ENCODE peak calls at places on chromosomes 2 and 18, in four cellular contexts. One of them, this sample, is unnamed. For H3K4me1, the result is how much of the 10 kb centered on the place peaks cover.

GRCh38 chr2:212959469-212960117 is 191.8 kb downstream of the IKZF2 start:
- DNase-seq in endothelial cell of umbilical vein: no peak
- DNase-seq in DND-41: peak
- DNase-seq in fibroblast of lung: no peak
- DNase-seq in this sample: no peak

GRCh38 chr18:12031836-12032235 is 50.5 kb downstream of the IMPA2 start:
- DNase-seq in DND-41: no peak
- DNase-seq in endothelial cell of umbilical vein: no peak
- DNase-seq in fibroblast of lung: peak
- DNase-seq in this sample: no peak

GRCh38 chr18:44601447-44601846 is 79.2 kb upstream of the SETBP1 start:
- DNase-seq in fibroblast of lung: peak
- DNase-seq in endothelial cell of umbilical vein: peak
- DNase-seq in DND-41: no peak
- DNase-seq in this sample: no peak

GRCh38 chr2:174697267-174697666 is 67.0 kb downstream of the CHRNA1 start:
- DNase-seq in DND-41: peak
- DNase-seq in fibroblast of lung: peak
- DNase-seq in endothelial cell of umbilical vein: peak
- DNase-seq in this sample: no peak

GRCh38 chr2:120765911-120766757 is 30.5 kb downstream of the GLI2 start:
- DNase-seq in fibroblast of lung: peak
- DNase-seq in endothelial cell of umbilical vein: peak
- DNase-seq in DND-41: no peak
- DNase-seq in this sample: peak

GRCh38 chr18:45566025-45566740 is 49.1 kb upstream of the SLC14A2 start:
- DNase-seq in DND-41: no peak
- DNase-seq in endothelial cell of umbilical vein: no peak
- DNase-seq in fibroblast of lung: peak
- DNase-seq in this sample: peak

GRCh38 chr2:31511376-31511775 is 69.4 kb downstream of the SRD5A2 start:
- DNase-seq in DND-41: no peak
- DNase-seq in fibroblast of lung: no peak
- DNase-seq in endothelial cell of umbilical vein: no peak
- DNase-seq in this sample: no peak

GRCh38 chr2:220509921-220510320 is 882.5 kb downstream of the SLC4A3 start:
- DNase-seq in DND-41: no peak
- DNase-seq in fibroblast of lung: no peak
- DNase-seq in endothelial cell of umbilical vein: no peak
- DNase-seq in this sample: no peak

GRCh38 chr2:201040867-201041628 is 30.4 kb downstream of the HYCC2 start:
- DNase-seq in endothelial cell of umbilical vein: no peak
- DNase-seq in DND-41: no peak
- DNase-seq in fibroblast of lung: no peak
- DNase-seq in this sample: no peak

GRCh38 chr2:240160291-240161086 is 20.0 kb upstream of the OTOS start:
- DNase-seq in DND-41: no peak
- DNase-seq in fibroblast of lung: no peak
- DNase-seq in endothelial cell of umbilical vein: no peak
- DNase-seq in this sample: peak

GRCh38 chr2:169507698-169508097 is 1.8 kb upstream of the KLHL41 start:
- DNase-seq in fibroblast of lung: peak
- DNase-seq in DND-41: no peak
- DNase-seq in endothelial cell of umbilical vein: peak
- DNase-seq in this sample: no peak

DNA sequence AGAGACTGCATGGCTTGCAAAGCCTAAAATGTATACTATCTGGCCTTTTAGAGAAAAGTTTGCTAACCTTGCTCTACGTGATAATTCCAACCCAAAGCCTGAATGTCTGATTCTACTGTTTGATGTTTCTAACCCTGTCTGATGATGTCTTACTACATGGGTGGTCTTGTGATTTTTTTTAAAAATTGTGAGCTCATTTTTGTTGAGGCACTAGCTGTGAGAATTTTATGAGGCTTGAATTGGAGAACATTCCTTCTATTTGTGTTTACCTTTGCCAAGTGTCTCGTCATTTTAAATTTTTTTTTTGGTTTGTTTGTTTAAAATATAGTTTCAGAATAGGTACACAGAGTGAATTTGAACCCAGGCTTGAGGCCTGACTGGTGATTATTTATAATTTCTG is 15.2 kb upstream of the LTBP1 start:
- DNase-seq in fibroblast of lung: no peak
- DNase-seq in endothelial cell of umbilical vein: no peak
- DNase-seq in DND-41: no peak
- DNase-seq in this sample: no peak
- H3K9ac ChIP-seq in fibroblast of lung: no peak
- H3K9ac ChIP-seq in endothelial cell of umbilical vein: no peak
- H3K9ac ChIP-seq in DND-41: no peak
- H3K9ac ChIP-seq in this sample: no peak

DNA sequence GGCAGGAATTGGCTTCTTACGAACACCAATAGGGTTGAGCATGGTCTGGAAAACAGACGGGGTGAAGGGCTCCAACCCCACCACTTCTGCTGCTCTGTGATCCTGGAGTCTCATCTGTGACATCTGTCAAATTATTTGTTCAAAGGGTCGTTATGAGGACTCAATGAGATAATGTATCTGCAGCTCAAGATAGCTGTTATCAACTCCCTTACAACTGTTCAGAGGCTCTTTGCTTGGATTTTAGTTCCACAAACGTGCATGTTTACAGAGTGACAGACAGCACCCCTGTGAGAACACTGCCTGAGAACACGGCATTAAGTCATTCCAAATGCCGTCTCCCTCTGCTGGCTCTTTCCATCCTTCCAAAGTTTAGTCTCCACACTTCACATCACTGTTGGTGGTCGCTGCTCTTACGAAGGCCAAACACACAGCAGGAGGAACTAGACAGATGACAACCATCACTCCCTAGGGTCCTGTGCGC is 220.5 kb downstream of the ANAPC1 start:
- DNase-seq in DND-41: peak
- DNase-seq in endothelial cell of umbilical vein: peak
- DNase-seq in fibroblast of lung: peak
- DNase-seq in this sample: no peak
- TF ChIP-seq CTCF in DND-41: no peak
- TF ChIP-seq CTCF in endothelial cell of umbilical vein: no peak
- TF ChIP-seq CTCF in fibroblast of lung: peak
- TF ChIP-seq CTCF in this sample: no peak

GRCh38 chr2:134138115-134138514 is 115.8 kb upstream of the MGAT5 start:
- DNase-seq in DND-41: no peak
- DNase-seq in fibroblast of lung: no peak
- DNase-seq in endothelial cell of umbilical vein: no peak
- DNase-seq in this sample: no peak

GRCh38 chr2:134135793-134136192 is 118.1 kb upstream of the MGAT5 start:
- DNase-seq in fibroblast of lung: no peak
- DNase-seq in DND-41: no peak
- DNase-seq in endothelial cell of umbilical vein: no peak
- DNase-seq in this sample: no peak

GRCh38 chr2:134134827-134135226 is 119.0 kb upstream of the MGAT5 start:
- DNase-seq in fibroblast of lung: no peak
- DNase-seq in DND-41: no peak
- DNase-seq in endothelial cell of umbilical vein: no peak
- DNase-seq in this sample: no peak

GRCh38 chr2:134137182-134137595 is 116.7 kb upstream of the MGAT5 start:
- DNase-seq in DND-41: no peak
- DNase-seq in endothelial cell of umbilical vein: peak
- DNase-seq in fibroblast of lung: peak
- DNase-seq in this sample: no peak

GRCh38 chr2:134136702-134137101 is 117.2 kb upstream of the MGAT5 start:
- DNase-seq in fibroblast of lung: no peak
- DNase-seq in endothelial cell of umbilical vein: no peak
- DNase-seq in DND-41: no peak
- DNase-seq in this sample: no peak
- H3K4me1 ChIP-seq in fibroblast of lung: under half
- H3K4me1 ChIP-seq in endothelial cell of umbilical vein: under half
- H3K4me1 ChIP-seq in DND-41: under half
- H3K4me1 ChIP-seq in this sample: under half

DNA sequence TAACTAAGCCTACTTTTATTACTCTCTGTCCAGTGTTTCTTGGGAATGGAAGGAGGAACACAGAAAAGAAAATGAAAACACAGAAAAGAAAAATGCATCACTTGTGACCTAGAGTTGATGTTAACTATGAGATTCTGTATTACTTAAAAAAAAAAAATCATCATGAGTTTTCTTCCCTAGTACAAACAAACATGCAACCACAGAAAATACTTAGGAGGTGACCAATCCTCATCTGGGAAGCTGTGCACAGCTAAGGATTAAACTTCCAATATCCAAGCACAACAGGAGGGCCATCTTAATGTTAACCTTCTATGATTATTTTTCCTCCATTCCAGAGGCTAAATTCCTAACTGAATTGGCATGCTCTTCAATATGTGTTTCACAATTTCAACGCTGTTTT is 1140.4 kb downstream of the LRP1B start:
- DNase-seq in DND-41: no peak
- DNase-seq in endothelial cell of umbilical vein: no peak
- DNase-seq in fibroblast of lung: peak
- DNase-seq in this sample: no peak
- H3K9ac ChIP-seq in DND-41: no peak
- H3K9ac ChIP-seq in endothelial cell of umbilical vein: no peak
- H3K9ac ChIP-seq in fibroblast of lung: no peak
- H3K9ac ChIP-seq in this sample: no peak

GRCh38 chr2:47485177-47485576 is 82.2 kb downstream of the MSH2 start:
- DNase-seq in endothelial cell of umbilical vein: no peak
- DNase-seq in fibroblast of lung: no peak
- DNase-seq in DND-41: no peak
- DNase-seq in this sample: no peak
- TF ChIP-seq CTCF in endothelial cell of umbilical vein: no peak
- TF ChIP-seq CTCF in fibroblast of lung: no peak
- TF ChIP-seq CTCF in DND-41: no peak
- TF ChIP-seq CTCF in this sample: no peak

GRCh38 chr2:215436705-215437570 is 1.1 kb upstream of the FN1 start:
- DNase-seq in endothelial cell of umbilical vein: peak
- DNase-seq in fibroblast of lung: peak
- DNase-seq in DND-41: no peak
- DNase-seq in this sample: no peak

GRCh38 chr2:215439980-215440512 is 4.2 kb upstream of the FN1 start:
- DNase-seq in DND-41: no peak
- DNase-seq in fibroblast of lung: no peak
- DNase-seq in endothelial cell of umbilical vein: no peak
- DNase-seq in this sample: no peak

GRCh38 chr2:215441560-215442391 is 5.9 kb upstream of the FN1 start:
- DNase-seq in endothelial cell of umbilical vein: no peak
- DNase-seq in fibroblast of lung: no peak
- DNase-seq in DND-41: no peak
- DNase-seq in this sample: no peak

GRCh38 chr2:215437614-215438013 is 1.7 kb upstream of the FN1 start:
- DNase-seq in DND-41: no peak
- DNase-seq in endothelial cell of umbilical vein: no peak
- DNase-seq in fibroblast of lung: peak
- DNase-seq in this sample: no peak

GRCh38 chr2:215439404-215439803 is 3.5 kb upstream of the FN1 start:
- DNase-seq in endothelial cell of umbilical vein: no peak
- DNase-seq in DND-41: no peak
- DNase-seq in fibroblast of lung: no peak
- DNase-seq in this sample: no peak
- H3K4me1 ChIP-seq in endothelial cell of umbilical vein: under half
- H3K4me1 ChIP-seq in DND-41: under half
- H3K4me1 ChIP-seq in fibroblast of lung: under half
- H3K4me1 ChIP-seq in this sample: under half